ENCODE peak calls at places on chromosomes 6 and 20, in ten cellular contexts. One of them, this sample, is unnamed.

GRCh38 chr20:14219801-14220461 is 117.5 kb downstream of the FLRT3 start:
- DNase-seq in tibial nerve: no peak
- DNase-seq in HepG2: no peak
- DNase-seq in stomach: no peak
- DNase-seq in heart left ventricle: no peak
- DNase-seq in adipocyte: no peak
- DNase-seq in lung: no peak
- DNase-seq in GM23248: no peak
- DNase-seq in PC-9: peak; percentile 84
- DNase-seq in esophagus squamous epithelium: no peak
- DNase-seq in this sample: no peak

GRCh38 chr6:106085984-106086832 is at the start of gene PRDM1:
- DNase-seq in tibial nerve: peak; percentile 69
- DNase-seq in HepG2: no peak
- DNase-seq in stomach: peak; percentile 92
- DNase-seq in heart left ventricle: peak; percentile 77
- DNase-seq in adipocyte: peak; percentile 80
- DNase-seq in lung: peak; percentile 90
- DNase-seq in GM23248: peak; percentile 81
- DNase-seq in PC-9: peak; percentile 94
- DNase-seq in esophagus squamous epithelium: peak; percentile 56
- DNase-seq in this sample: peak; percentile 90

GRCh38 chr20:63537525-63538203 is 488 bp upstream of the PTK6 start:
- DNase-seq in tibial nerve: peak; percentile 43
- DNase-seq in HepG2: peak; percentile 86
- DNase-seq in stomach: peak; percentile 96
- DNase-seq in heart left ventricle: peak; percentile 80
- DNase-seq in adipocyte: peak; percentile 96
- DNase-seq in lung: peak; percentile 97
- DNase-seq in GM23248: peak; percentile 94
- DNase-seq in PC-9: peak; percentile 97
- DNase-seq in esophagus squamous epithelium: peak; percentile 78
- DNase-seq in this sample: peak; percentile 87

GRCh38 chr6:145209312-145209711 is 526.0 kb downstream of the EPM2A start:
- DNase-seq in tibial nerve: no peak
- DNase-seq in HepG2: no peak
- DNase-seq in stomach: no peak
- DNase-seq in heart left ventricle: no peak
- DNase-seq in adipocyte: peak; percentile 7
- DNase-seq in lung: no peak
- DNase-seq in GM23248: peak; percentile 10
- DNase-seq in PC-9: no peak
- DNase-seq in esophagus squamous epithelium: no peak
- DNase-seq in this sample: no peak

GRCh38 chr6:157650261-157650640 is 172.8 kb upstream of the SNX9 start:
- DNase-seq in tibial nerve: no peak
- DNase-seq in HepG2: no peak
- DNase-seq in stomach: no peak
- DNase-seq in heart left ventricle: peak; percentile 59
- DNase-seq in adipocyte: no peak
- DNase-seq in lung: no peak
- DNase-seq in GM23248: peak; percentile 6
- DNase-seq in PC-9: no peak
- DNase-seq in esophagus squamous epithelium: no peak
- DNase-seq in this sample: no peak

GRCh38 chr6:34757687-34758274 is 476 bp downstream of the SNRPC start:
- DNase-seq in tibial nerve: no peak
- DNase-seq in HepG2: no peak
- DNase-seq in stomach: no peak
- DNase-seq in heart left ventricle: no peak
- DNase-seq in adipocyte: no peak
- DNase-seq in lung: no peak
- DNase-seq in GM23248: peak; percentile 23
- DNase-seq in PC-9: no peak
- DNase-seq in esophagus squamous epithelium: no peak
- DNase-seq in this sample: no peak

GRCh38 chr6:79421707-79422484 is 115.3 kb downstream of the LCA5 start:
- DNase-seq in tibial nerve: no peak
- DNase-seq in HepG2: no peak
- DNase-seq in stomach: no peak
- DNase-seq in heart left ventricle: peak; percentile 39
- DNase-seq in adipocyte: peak; percentile 95
- DNase-seq in lung: no peak
- DNase-seq in GM23248: peak; percentile 76
- DNase-seq in PC-9: no peak
- DNase-seq in esophagus squamous epithelium: no peak
- DNase-seq in this sample: no peak

GRCh38 chr6:46044876-46045617 is 29.4 kb upstream of the CLIC5 start:
- DNase-seq in tibial nerve: peak; percentile 26
- DNase-seq in HepG2: no peak
- DNase-seq in stomach: peak; percentile 26
- DNase-seq in heart left ventricle: peak; percentile 67
- DNase-seq in adipocyte: peak; percentile 67
- DNase-seq in lung: peak; percentile 48
- DNase-seq in GM23248: peak; percentile 90
- DNase-seq in PC-9: peak; percentile 58
- DNase-seq in esophagus squamous epithelium: no peak
- DNase-seq in this sample: peak; percentile 67

GRCh38 chr6:128307671-128308070 is 212.7 kb downstream of the PTPRK start:
- DNase-seq in tibial nerve: no peak
- DNase-seq in HepG2: no peak
- DNase-seq in stomach: no peak
- DNase-seq in heart left ventricle: no peak
- DNase-seq in adipocyte: no peak
- DNase-seq in lung: no peak
- DNase-seq in GM23248: no peak
- DNase-seq in PC-9: peak; percentile 45
- DNase-seq in esophagus squamous epithelium: no peak
- DNase-seq in this sample: no peak

GRCh38 chr20:59824711-59825562 is 108.5 kb downstream of the SYCP2 start:
- DNase-seq in tibial nerve: no peak
- DNase-seq in HepG2: no peak
- DNase-seq in stomach: no peak
- DNase-seq in heart left ventricle: no peak
- DNase-seq in adipocyte: no peak
- DNase-seq in lung: no peak
- DNase-seq in GM23248: no peak
- DNase-seq in PC-9: no peak
- DNase-seq in esophagus squamous epithelium: no peak
- DNase-seq in this sample: no peak

GRCh38 chr6:20370393-20370792 is 31.3 kb upstream of the E2F3 start:
- DNase-seq in tibial nerve: no peak
- DNase-seq in HepG2: no peak
- DNase-seq in stomach: no peak
- DNase-seq in heart left ventricle: no peak
- DNase-seq in adipocyte: no peak
- DNase-seq in lung: no peak
- DNase-seq in GM23248: no peak
- DNase-seq in PC-9: no peak
- DNase-seq in esophagus squamous epithelium: no peak
- DNase-seq in this sample: no peak

GRCh38 chr6:24492475-24492874 is 2.3 kb upstream of the ALDH5A1 start:
- DNase-seq in tibial nerve: no peak
- DNase-seq in HepG2: peak; percentile 58
- DNase-seq in stomach: no peak
- DNase-seq in heart left ventricle: no peak
- DNase-seq in adipocyte: no peak
- DNase-seq in lung: no peak
- DNase-seq in GM23248: peak; percentile 18
- DNase-seq in PC-9: no peak
- DNase-seq in esophagus squamous epithelium: no peak
- DNase-seq in this sample: no peak

GRCh38 chr6:143157146-143157545 is 96.5 kb downstream of the AIG1 start:
- DNase-seq in tibial nerve: no peak
- DNase-seq in HepG2: no peak
- DNase-seq in stomach: no peak
- DNase-seq in heart left ventricle: no peak
- DNase-seq in adipocyte: peak; percentile 72
- DNase-seq in lung: no peak
- DNase-seq in GM23248: peak; percentile 56
- DNase-seq in PC-9: peak; percentile 43
- DNase-seq in esophagus squamous epithelium: no peak
- DNase-seq in this sample: no peak

GRCh38 chr6:34226066-34226465 is 10.6 kb upstream of the HMGA1 start:
- DNase-seq in tibial nerve: no peak
- DNase-seq in HepG2: no peak
- DNase-seq in stomach: no peak
- DNase-seq in heart left ventricle: no peak
- DNase-seq in adipocyte: no peak
- DNase-seq in lung: no peak
- DNase-seq in GM23248: no peak
- DNase-seq in PC-9: peak; percentile 3
- DNase-seq in esophagus squamous epithelium: no peak
- DNase-seq in this sample: no peak

GRCh38 chr6:5764401-5764955 is 242.2 kb downstream of the NRN1 start:
- DNase-seq in tibial nerve: no peak
- DNase-seq in HepG2: no peak
- DNase-seq in stomach: no peak
- DNase-seq in heart left ventricle: peak; percentile 74
- DNase-seq in adipocyte: peak; percentile 4
- DNase-seq in lung: no peak
- DNase-seq in GM23248: peak; percentile 87
- DNase-seq in PC-9: no peak
- DNase-seq in esophagus squamous epithelium: no peak
- DNase-seq in this sample: no peak

GRCh38 chr20:44215125-44215524 is 4.6 kb upstream of the OSER1 start:
- DNase-seq in tibial nerve: no peak
- DNase-seq in HepG2: peak; percentile 78
- DNase-seq in stomach: peak; percentile 73
- DNase-seq in heart left ventricle: peak; percentile 63
- DNase-seq in adipocyte: peak; percentile 84
- DNase-seq in lung: peak; percentile 56
- DNase-seq in GM23248: peak; percentile 85
- DNase-seq in PC-9: no peak
- DNase-seq in esophagus squamous epithelium: no peak
- DNase-seq in this sample: peak; percentile 67

DNA sequence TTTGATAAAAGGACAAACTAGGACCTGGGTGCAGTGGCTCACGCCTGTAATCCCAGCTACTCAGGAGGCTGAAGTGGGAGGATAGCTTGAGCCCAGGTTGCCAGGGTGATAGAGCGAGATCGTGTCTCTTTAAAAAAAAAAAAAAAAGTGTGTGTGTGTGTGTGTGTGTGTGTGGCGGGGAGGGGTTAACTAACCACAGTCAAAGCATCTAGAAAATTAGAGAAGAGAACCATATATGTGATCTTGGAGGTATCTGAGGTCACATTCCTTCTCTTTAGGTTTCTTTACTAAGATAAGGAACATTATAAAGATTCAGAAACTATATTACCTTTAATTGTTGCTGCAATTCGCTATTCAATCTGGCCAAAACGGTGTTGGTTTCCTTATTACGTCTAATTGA is 80.9 kb downstream of the REPS1 start:
- DNase-seq in tibial nerve: no peak
- DNase-seq in HepG2: no peak
- DNase-seq in stomach: no peak
- DNase-seq in heart left ventricle: no peak
- DNase-seq in adipocyte: no peak
- DNase-seq in lung: no peak
- DNase-seq in GM23248: no peak
- DNase-seq in PC-9: no peak
- DNase-seq in esophagus squamous epithelium: no peak
- DNase-seq in this sample: no peak
- H3K36me3 ChIP-seq in tibial nerve: peaks cover 3% of the 10 kb centered on the region
- H3K36me3 ChIP-seq in HepG2: peaks cover 12% of the 10 kb centered on the region
- H3K36me3 ChIP-seq in stomach: peaks cover 99% of the 10 kb centered on the region
- H3K36me3 ChIP-seq in heart left ventricle: peaks cover 98% of the 10 kb centered on the region
- H3K36me3 ChIP-seq in adipocyte: peaks cover 90% of the 10 kb centered on the region
- H3K36me3 ChIP-seq in lung: peaks cover 25% of the 10 kb centered on the region
- H3K36me3 ChIP-seq in GM23248: peaks cover 43% of the 10 kb centered on the region
- H3K36me3 ChIP-seq in PC-9: peaks cover 54% of the 10 kb centered on the region
- H3K36me3 ChIP-seq in esophagus squamous epithelium: peaks cover 100% of the 10 kb centered on the region
- H3K36me3 ChIP-seq in this sample: no peaks in the 10 kb centered on the region

DNA sequence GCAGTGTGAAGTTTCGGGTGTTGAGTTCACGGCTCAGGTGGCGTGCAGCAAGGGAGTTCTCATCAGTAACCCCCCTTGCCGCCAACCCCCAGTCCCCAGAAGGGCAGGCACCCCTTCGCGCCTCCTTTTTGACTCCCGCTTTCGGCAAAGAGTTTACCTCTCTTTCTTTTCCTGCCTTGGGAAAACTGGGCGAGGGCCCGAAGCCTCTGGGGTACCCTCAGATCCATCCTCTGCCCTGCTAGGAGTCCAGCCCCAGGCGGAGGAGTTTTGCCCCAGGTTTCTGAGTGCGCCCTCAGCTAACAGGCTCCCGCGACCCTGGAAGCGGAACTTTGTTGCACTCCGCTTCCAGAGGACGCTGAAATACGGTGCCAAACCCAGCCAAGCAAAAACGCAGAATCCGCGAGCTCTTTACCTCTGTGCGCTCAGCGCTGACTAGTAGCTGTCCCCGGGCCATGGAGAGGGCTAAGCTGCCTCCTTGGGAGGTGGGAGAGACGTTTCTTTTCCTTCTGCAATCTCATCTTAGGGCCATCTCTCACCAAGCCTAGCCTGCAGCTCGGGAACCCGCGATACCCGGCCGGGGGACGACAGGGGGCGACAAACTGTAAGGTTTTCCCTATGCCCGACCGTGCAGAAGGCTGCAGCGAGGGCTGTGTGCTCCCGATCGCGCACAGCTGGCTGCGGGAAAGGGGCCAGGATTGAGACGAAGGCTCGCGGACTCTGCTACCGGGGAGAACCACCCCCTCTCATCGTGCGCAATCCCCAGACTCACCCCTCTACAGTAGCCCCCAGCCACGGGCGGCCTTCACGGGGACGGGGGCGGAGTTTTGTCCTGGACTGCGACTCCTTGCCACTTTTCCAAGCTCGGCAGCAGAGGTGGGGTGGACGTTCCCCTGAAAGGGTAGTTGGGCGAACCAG is 2.7 kb upstream of the PAX1 start:
- DNase-seq in tibial nerve: no peak
- DNase-seq in HepG2: peak; percentile 39
- DNase-seq in stomach: no peak
- DNase-seq in heart left ventricle: no peak
- DNase-seq in adipocyte: peak; percentile 46
- DNase-seq in lung: peak; percentile 51
- DNase-seq in GM23248: peak; percentile 70
- DNase-seq in PC-9: no peak
- DNase-seq in esophagus squamous epithelium: no peak
- DNase-seq in this sample: no peak
- H3K9me3 ChIP-seq in tibial nerve: no peaks in the 10 kb centered on the region
- H3K9me3 ChIP-seq in HepG2: no peaks in the 10 kb centered on the region
- H3K9me3 ChIP-seq in stomach: no peaks in the 10 kb centered on the region
- H3K9me3 ChIP-seq in heart left ventricle: no peaks in the 10 kb centered on the region
- H3K9me3 ChIP-seq in adipocyte: no peaks in the 10 kb centered on the region
- H3K9me3 ChIP-seq in lung: no peaks in the 10 kb centered on the region
- H3K9me3 ChIP-seq in GM23248: no peaks in the 10 kb centered on the region
- H3K9me3 ChIP-seq in PC-9: no peaks in the 10 kb centered on the region
- H3K9me3 ChIP-seq in esophagus squamous epithelium: no peaks in the 10 kb centered on the region
- H3K9me3 ChIP-seq in this sample: no peaks in the 10 kb centered on the region

GRCh38 chr20:38953630-38954340 is 8.4 kb upstream of the DHX35 start:
- DNase-seq in tibial nerve: no peak
- DNase-seq in HepG2: no peak
- DNase-seq in stomach: no peak
- DNase-seq in heart left ventricle: no peak
- DNase-seq in adipocyte: no peak
- DNase-seq in lung: no peak
- DNase-seq in GM23248: no peak
- DNase-seq in PC-9: peak; percentile 30
- DNase-seq in esophagus squamous epithelium: no peak
- DNase-seq in this sample: no peak
- H3K4me1 ChIP-seq in tibial nerve: no peaks in the 10 kb centered on the region
- H3K4me1 ChIP-seq in HepG2: peaks cover 46% of the 10 kb centered on the region
- H3K4me1 ChIP-seq in stomach: no peaks in the 10 kb centered on the region
- H3K4me1 ChIP-seq in heart left ventricle: no peaks in the 10 kb centered on the region
- H3K4me1 ChIP-seq in adipocyte: no peaks in the 10 kb centered on the region
- H3K4me1 ChIP-seq in lung: no peaks in the 10 kb centered on the region
- H3K4me1 ChIP-seq in GM23248: no peaks in the 10 kb centered on the region
- H3K4me1 ChIP-seq in PC-9: no peaks in the 10 kb centered on the region
- H3K4me1 ChIP-seq in esophagus squamous epithelium: no peaks in the 10 kb centered on the region
- H3K4me1 ChIP-seq in this sample: no peaks in the 10 kb centered on the region

GRCh38 chr6:91669904-91670295 is 1083.0 kb upstream of the MAP3K7 start:
- DNase-seq in tibial nerve: no peak
- DNase-seq in HepG2: no peak
- DNase-seq in stomach: no peak
- DNase-seq in heart left ventricle: no peak
- DNase-seq in adipocyte: no peak
- DNase-seq in lung: no peak
- DNase-seq in GM23248: no peak
- DNase-seq in PC-9: no peak
- DNase-seq in esophagus squamous epithelium: no peak
- DNase-seq in this sample: no peak
- H3K36me3 ChIP-seq in tibial nerve: no peaks in the 10 kb centered on the region
- H3K36me3 ChIP-seq in HepG2: no peaks in the 10 kb centered on the region
- H3K36me3 ChIP-seq in stomach: no peaks in the 10 kb centered on the region
- H3K36me3 ChIP-seq in heart left ventricle: no peaks in the 10 kb centered on the region
- H3K36me3 ChIP-seq in adipocyte: no peaks in the 10 kb centered on the region
- H3K36me3 ChIP-seq in lung: no peaks in the 10 kb centered on the region
- H3K36me3 ChIP-seq in GM23248: no peaks in the 10 kb centered on the region
- H3K36me3 ChIP-seq in PC-9: no peaks in the 10 kb centered on the region
- H3K36me3 ChIP-seq in esophagus squamous epithelium: no peaks in the 10 kb centered on the region
- H3K36me3 ChIP-seq in this sample: no peaks in the 10 kb centered on the region

This sample was measured in Peyer's patch.